ENCODE peak calls at places on chromosomes 5 and 9, in eight cellular contexts. A is NB4, B is neural progenitor cell, X is endodermal cell, U is fibroblast of lung, C is heart right ventricle, Z is suprapubic skin, F is GM06990. I is an unnamed sample.

GRCh38 chr5:68548959-68549676 is 333.6 kb downstream of the PIK3R1 start:
- DNase-seq in X (no peak), U (peak), A (no peak), B (no peak), Z (no peak), F (no peak), C (no peak), I (peak)

GRCh38 chr9:90872835-90873294 is 71.2 kb downstream of the SYK start:
- DNase-seq in F (no peak), C (no peak), X (no peak), Z (no peak), A (no peak), U (no peak), B (no peak), I (no peak)

GRCh38 chr5:138632900-138633489 is 57.8 kb upstream of the HSPA9 start:
- DNase-seq in X (peak), F (no peak), Z (peak), A (peak), B (peak), U (peak), C (peak), I (peak)

GRCh38 chr5:136086776-136087566 is 45.7 kb upstream of the SMAD5 start:
- DNase-seq in B (no peak), Z (no peak), F (no peak), C (no peak), A (no peak), X (no peak), U (no peak), I (no peak)

GRCh38 chr5:103166704-103167103 is 46.6 kb downstream of the PPIP5K2 start:
- DNase-seq in C (no peak), B (no peak), A (peak), X (no peak), Z (no peak), F (no peak), U (no peak), I (no peak)

GRCh38 chr5:24368121-24368520 is 276.7 kb downstream of the CDH10 start:
- DNase-seq in F (no peak), C (no peak), B (no peak), Z (no peak), A (no peak), U (no peak), X (no peak), I (no peak)

GRCh38 chr9:36086442-36086841 is 49.7 kb downstream of the RECK start:
- DNase-seq in B (no peak), U (no peak), Z (no peak), C (no peak), A (no peak), F (no peak), X (no peak), I (no peak)

GRCh38 chr9:102507044-102507687 is 488.0 kb upstream of the CYLC2 start:
- DNase-seq in X (no peak), B (no peak), A (no peak), F (no peak), Z (no peak), C (no peak), U (no peak), I (no peak)

GRCh38 chr9:20636883-20637440 is 14.7 kb upstream of the MLLT3 start:
- DNase-seq in A (peak), C (no peak), Z (no peak), U (peak), B (no peak), F (no peak), X (peak), I (no peak)

GRCh38 chr5:119275146-119275872 is 80.5 kb upstream of the TNFAIP8 start:
- DNase-seq in U (peak), A (peak), Z (no peak), X (no peak), F (peak), B (no peak), C (no peak), I (no peak)

GRCh38 chr5:84383816-84384603 is 670 bp downstream of the EDIL3 start:
- DNase-seq in X (peak), C (peak), F (peak), U (peak), A (peak), Z (peak), B (peak), I (peak)

GRCh38 chr9:32928145-32928763 is 73.2 kb downstream of the APTX start:
- DNase-seq in C (no peak), X (no peak), A (peak), F (no peak), B (no peak), Z (no peak), U (no peak), I (no peak)

GRCh38 chr5:1514027-1514818 is 9.5 kb downstream of the LPCAT1 start:
- DNase-seq in B (peak), X (no peak), C (peak), Z (peak), U (no peak), F (peak), A (no peak), I (peak)

GRCh38 chr9:124448019-124448418 is 2.2 kb upstream of the ADGRD2 start:
- DNase-seq in Z (peak), B (no peak), C (peak), F (no peak), X (no peak), U (no peak), A (no peak), I (peak)

GRCh38 chr9:133133680-133134418 is 12.8 kb upstream of the RALGDS start:
- DNase-seq in A (peak), Z (peak), F (peak), B (peak), U (peak), C (peak), X (peak), I (peak)

GRCh38 chr5:180330810-180331646 is 22.1 kb downstream of the GFPT2 start:
- DNase-seq in U (peak), A (peak), F (no peak), C (no peak), X (peak), Z (peak), B (no peak), I (peak)

GRCh38 chr5:120516799-120517198 is 52.7 kb downstream of the PRR16 start:
- DNase-seq in A (no peak), U (peak), X (no peak), B (no peak), C (no peak), F (no peak), Z (no peak), I (peak)

GRCh38 chr9:126222835-126223431 is 103.7 kb upstream of the MVB12B start:
- DNase-seq in U (no peak), Z (no peak), X (peak), F (no peak), C (no peak), A (no peak), B (no peak), I (no peak)

GRCh38 chr5:173733065-173733824 is 116.8 kb upstream of the BOD1 start:
- DNase-seq in Z (no peak), F (no peak), X (no peak), U (no peak), B (no peak), C (no peak), A (no peak), I (no peak)

GRCh38 chr5:76372320-76373054 is 30.6 kb upstream of the IQGAP2 start:
- DNase-seq in B (no peak), C (no peak), Z (no peak), X (peak), A (peak), F (no peak), U (peak), I (peak)

GRCh38 chr9:4738866-4739586 is 2.0 kb downstream of the AK3 start:
- DNase-seq in X (peak), U (no peak), A (peak), C (no peak), B (no peak), Z (no peak), F (no peak), I (no peak)

GRCh38 chr5:428219-428618 is 14.8 kb upstream of the EXOC3 start:
- DNase-seq in Z (no peak), A (no peak), C (no peak), B (no peak), F (no peak), U (no peak), X (no peak), I (peak)

GRCh38 chr5:115179959-115180709 is 10.4 kb upstream of the TRIM36 start:
- DNase-seq in B (peak), C (peak), A (peak), U (peak), Z (no peak), X (peak), F (peak), I (peak)

GRCh38 chr9:34741628-34742027 is 31.7 kb upstream of the CCL21 start:
- DNase-seq in B (no peak), C (no peak), U (no peak), X (no peak), F (no peak), Z (no peak), A (peak), I (no peak)

GRCh38 chr5:156201793-156202388 is 125.1 kb upstream of the SGCD start:
- DNase-seq in Z (no peak), F (no peak), B (peak), X (no peak), C (no peak), A (no peak), U (peak), I (peak)

GRCh38 chr9:35944173-35944572 is 13.8 kb downstream of the OR2S2 start:
- DNase-seq in F (no peak), C (no peak), A (no peak), X (no peak), Z (no peak), B (no peak), U (no peak), I (no peak)

GRCh38 chr5:145347026-145347616 is 488.0 kb downstream of the PRELID2 start:
- DNase-seq in U (peak), A (peak), C (no peak), B (peak), F (no peak), X (peak), Z (no peak), I (peak)

GRCh38 chr9:82188817-82189216 is 200.2 kb downstream of the SPATA31D1 start:
- DNase-seq in B (no peak), C (no peak), X (no peak), F (no peak), A (no peak), U (no peak), Z (no peak), I (no peak)

GRCh38 chr5:78103226-78103722 is 191.2 kb downstream of the AP3B1 start:
- DNase-seq in B (no peak), A (no peak), C (no peak), X (no peak), Z (no peak), U (no peak), F (no peak), I (no peak)

GRCh38 chr5:89756955-89757354 is 652.6 kb downstream of the CETN3 start:
- DNase-seq in Z (no peak), B (no peak), A (peak), U (peak), F (no peak), C (no peak), X (no peak), I (no peak)

GRCh38 chr9:2158729-2159128 is 143.6 kb downstream of the SMARCA2 start:
- DNase-seq in U (no peak), B (no peak), A (no peak), C (no peak), F (no peak), Z (no peak), X (no peak), I (no peak)

GRCh38 chr9:120892748-120893584 is 16.0 kb upstream of the PHF19 start:
- DNase-seq in C (no peak), Z (no peak), B (no peak), U (peak), X (no peak), A (peak), F (peak), I (peak)

GRCh38 chr5:112555691-112556090 is 136.6 kb upstream of the EPB41L4A start:
- DNase-seq in Z (no peak), C (no peak), A (no peak), X (no peak), F (no peak), B (no peak), U (peak), I (no peak)

GRCh38 chr9:108838017-108838416 is 17.8 kb downstream of the ACTL7B start:
- DNase-seq in B (no peak), C (no peak), U (no peak), A (no peak), X (no peak), F (no peak), Z (no peak), I (no peak)

GRCh38 chr9:133380734-133381133 is 4.6 kb downstream of the STKLD1 start:
- DNase-seq in U (no peak), B (no peak), A (no peak), Z (no peak), X (no peak), F (no peak), C (no peak), I (no peak)

GRCh38 chr5:52604151-52604550 is 183.6 kb upstream of the ITGA1 start:
- DNase-seq in U (no peak), B (no peak), Z (no peak), C (no peak), F (no peak), X (no peak), A (no peak), I (no peak)

GRCh38 chr5:138952962-138953361 is 77.8 kb upstream of the LRRTM2 start:
- DNase-seq in U (no peak), A (peak), F (no peak), B (no peak), Z (no peak), X (no peak), C (no peak), I (no peak)

GRCh38 chr5:150413176-150413901 is 629 bp upstream of the CD74 start:
- DNase-seq in X (peak), F (no peak), B (no peak), C (no peak), Z (peak), A (no peak), U (no peak), I (peak)
- H3K4me3 ChIP-seq in X (no peak), F (peak), B (peak), C (peak), Z (peak), A (no peak), U (no peak), I (peak)

DNA sequence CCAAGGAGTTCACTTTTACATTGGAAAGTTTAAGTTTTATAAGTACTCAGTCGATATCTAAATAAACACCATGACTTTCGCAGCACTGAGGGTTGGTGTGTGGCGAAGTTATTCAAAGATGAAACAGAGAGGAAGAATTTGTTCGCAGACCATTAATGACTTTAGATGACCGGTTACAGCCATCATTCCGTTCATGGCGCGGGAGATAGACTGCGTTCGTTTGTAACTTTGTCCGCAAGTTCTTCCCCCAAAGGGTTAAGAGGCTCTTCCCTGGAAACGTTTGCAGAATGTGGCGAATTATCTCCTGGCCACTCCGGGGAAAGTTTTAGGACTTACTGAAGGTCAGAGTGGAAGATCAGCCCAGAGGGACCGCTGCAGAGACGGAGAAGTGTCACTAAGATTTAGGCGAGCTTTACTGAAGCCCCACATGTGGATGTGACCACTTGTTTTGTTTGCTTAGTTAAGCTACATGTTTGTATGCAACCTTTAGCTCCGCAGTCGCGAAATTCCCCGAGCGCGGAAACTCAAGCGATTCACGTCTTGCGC is 2.2 kb upstream of the FOXD1 start:
- DNase-seq in B (peak), C (no peak), U (peak), F (no peak), X (peak), A (no peak), Z (no peak), I (no peak)
- H3K4me3 ChIP-seq in B (peak), C (no peak), U (peak), F (no peak), X (peak), A (no peak), Z (peak), I (peak)

DNA sequence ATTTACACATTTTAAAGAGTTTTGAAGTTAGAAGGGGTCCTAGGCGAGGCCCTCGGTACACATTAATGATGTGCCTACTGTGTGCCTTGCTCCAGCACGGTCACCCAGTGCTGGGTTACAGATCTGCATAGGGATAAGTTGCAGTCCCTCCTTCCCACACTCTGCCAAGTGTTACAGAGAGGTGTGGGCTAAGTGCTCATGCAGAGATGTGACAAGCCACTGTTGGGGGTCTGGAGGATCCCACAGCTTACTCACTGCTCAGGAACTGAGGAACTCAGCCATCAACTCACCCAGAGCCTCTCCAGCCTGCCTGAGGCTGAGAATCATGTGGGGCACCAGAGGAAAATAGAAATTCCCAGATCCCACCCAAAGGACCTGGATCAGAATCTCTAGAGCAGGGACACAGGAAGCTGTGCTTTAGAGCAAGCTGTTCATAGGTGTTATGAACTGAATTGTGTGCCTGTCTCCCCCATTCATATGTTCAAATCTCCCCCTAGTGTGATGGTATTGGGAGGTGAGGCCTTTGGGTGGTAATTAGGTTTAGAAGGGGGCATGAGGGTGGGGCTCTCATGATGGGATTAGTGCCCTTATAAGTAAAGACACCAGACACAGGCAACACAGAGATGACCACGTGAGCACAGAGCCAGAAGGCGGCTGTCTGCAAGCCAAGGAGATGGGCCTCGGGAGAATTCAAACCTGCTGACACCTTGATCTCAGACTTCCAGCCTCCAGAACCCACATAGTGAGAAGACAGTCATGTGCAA is 164.1 kb downstream of the HSD17B3 start:
- DNase-seq in B (no peak), Z (no peak), F (no peak), X (peak), C (no peak), A (no peak), U (peak), I (no peak)
- H3K4me3 ChIP-seq in B (no peak), Z (peak), F (peak), X (no peak), C (no peak), A (no peak), U (peak), I (peak)

DNA sequence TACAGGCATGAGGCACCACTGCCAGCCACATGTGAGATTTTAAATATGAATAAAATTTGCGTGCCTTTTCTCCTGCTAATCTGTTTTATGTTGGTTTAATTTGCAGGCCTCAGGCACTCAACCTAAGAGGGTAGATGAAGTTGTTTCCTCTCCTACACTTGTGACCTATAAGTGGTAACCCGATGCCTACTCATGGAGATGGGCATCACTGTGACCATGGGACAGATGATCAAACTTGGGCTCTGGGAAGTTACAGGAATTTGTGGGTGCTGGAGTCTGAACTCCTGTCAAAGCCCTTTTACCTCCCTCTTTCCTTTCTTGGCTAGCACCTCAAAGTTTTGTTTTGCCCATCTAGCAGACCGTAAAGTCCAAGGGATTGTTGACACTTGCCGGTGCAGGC is 1.0 kb downstream of the SLC28A3 start:
- DNase-seq in U (no peak), F (no peak), Z (no peak), A (no peak), X (no peak), C (no peak), B (no peak), I (no peak)
- H3K4me3 ChIP-seq in U (no peak), F (no peak), Z (no peak), A (no peak), X (no peak), C (no peak), B (no peak), I (no peak)